ENCODE peak calls at places on chromosomes 6 and 20, in four cellular contexts. V is esophagus muscularis mucosa, W is heart right ventricle, Z is IMR-90. G is an unnamed sample.
A peak's percentile ranks its signal among the peaks of the same experiment; 100 is the strongest.

GRCh38 chr20:16922834-16923233 is 174.7 kb downstream of the OTOR start:
- DNase-seq in V (no peak), W (no peak), Z (peak; percentile 95), G (peak; percentile 88)

GRCh38 chr6:28443112-28443773 is at the start of gene ZSCAN23:
- DNase-seq in V (no peak), W (peak; percentile 77), Z (peak; percentile 92), G (peak; percentile 90)

GRCh38 chr6:16742116-16742515 is 19.1 kb downstream of the ATXN1 start:
- DNase-seq in V (no peak), W (no peak), Z (no peak), G (no peak)

GRCh38 chr6:90095145-90095544 is 200.9 kb downstream of the GJA10 start:
- DNase-seq in V (no peak), W (no peak), Z (no peak), G (no peak)

GRCh38 chr20:8862092-8862491 is 206.8 kb upstream of the PLCB4 start:
- DNase-seq in V (no peak), W (no peak), Z (no peak), G (no peak)

GRCh38 chr6:152863618-152864326 is 113.2 kb downstream of the VIP start:
- DNase-seq in V (no peak), W (peak; percentile 73), Z (peak; percentile 74), G (peak; percentile 71)

GRCh38 chr6:34138924-34139323 is 7.0 kb downstream of the GRM4 start:
- DNase-seq in V (no peak), W (no peak), Z (no peak), G (no peak)

GRCh38 chr6:4809999-4810918 is 34.1 kb downstream of the CDYL start:
- DNase-seq in V (no peak), W (no peak), Z (peak; percentile 79), G (peak; percentile 59)

GRCh38 chr20:19974621-19975435 is 42.3 kb upstream of the NAA20 start:
- DNase-seq in V (peak; percentile 95), W (peak; percentile 93), Z (peak; percentile 97), G (peak; percentile 96)

GRCh38 chr6:90263653-90264052 is 33.0 kb downstream of the BACH2 start:
- DNase-seq in V (no peak), W (no peak), Z (peak; percentile 92), G (peak; percentile 84)

GRCh38 chr6:152378154-152378553 is 259.0 kb downstream of the SYNE1 start:
- DNase-seq in V (no peak), W (no peak), Z (peak; percentile 46), G (peak; percentile 81)

GRCh38 chr20:58056021-58056591 is 172.3 kb downstream of the ANKRD60 start:
- DNase-seq in V (peak; percentile 81), W (peak; percentile 1), Z (no peak), G (no peak)

GRCh38 chr20:41697861-41698559 is 79.8 kb upstream of the CHD6 start:
- DNase-seq in V (no peak), W (no peak), Z (peak; percentile 37), G (peak; percentile 42)

GRCh38 chr6:89610149-89610642 is 28.4 kb downstream of the LYRM2 start:
- DNase-seq in V (no peak), W (peak; percentile 67), Z (peak; percentile 12), G (peak; percentile 59)

GRCh38 chr20:39878809-39879208 is 810.2 kb downstream of the MAFB start:
- DNase-seq in V (no peak), W (no peak), Z (no peak), G (no peak)

DNA sequence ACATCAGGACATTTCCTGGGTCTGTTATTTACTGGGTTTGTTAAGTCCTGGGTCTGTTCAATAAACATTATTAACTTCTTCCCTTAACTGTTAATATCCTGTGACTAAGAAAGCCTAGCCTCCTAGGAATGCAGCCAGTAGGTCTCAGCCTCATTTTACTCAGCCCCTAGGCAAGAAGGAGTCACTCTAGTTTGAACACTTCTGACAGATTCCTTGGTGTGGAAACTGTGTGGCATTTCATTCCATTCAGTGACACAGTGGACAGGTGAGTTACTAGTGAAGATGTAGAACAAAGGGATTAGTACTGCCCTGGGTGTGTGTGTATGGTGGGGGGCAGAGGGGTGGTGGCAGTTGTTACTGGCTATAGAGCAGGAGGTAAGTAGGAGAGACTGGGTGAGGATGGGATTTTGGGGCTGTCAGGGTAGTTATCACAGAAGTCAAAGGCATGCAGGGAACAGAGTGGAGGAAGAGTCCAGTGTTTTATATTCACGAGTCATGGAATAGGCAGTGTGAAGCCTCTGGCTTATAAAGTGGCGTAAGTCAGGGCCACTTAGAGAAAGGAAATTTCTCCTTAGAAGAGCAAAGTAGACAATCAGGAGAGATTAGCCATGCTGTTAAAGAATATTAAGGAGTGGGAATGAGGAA is 28.4 kb downstream of the RNF182 start:
- DNase-seq in V (no peak), W (no peak), Z (peak; percentile 51), G (peak; percentile 45)
- H3K4me3 ChIP-seq in V (no peak overlapping the region), W (no peak overlapping the region), Z (no peak overlapping the region), G (peak overlapping the region; percentile 45)

DNA sequence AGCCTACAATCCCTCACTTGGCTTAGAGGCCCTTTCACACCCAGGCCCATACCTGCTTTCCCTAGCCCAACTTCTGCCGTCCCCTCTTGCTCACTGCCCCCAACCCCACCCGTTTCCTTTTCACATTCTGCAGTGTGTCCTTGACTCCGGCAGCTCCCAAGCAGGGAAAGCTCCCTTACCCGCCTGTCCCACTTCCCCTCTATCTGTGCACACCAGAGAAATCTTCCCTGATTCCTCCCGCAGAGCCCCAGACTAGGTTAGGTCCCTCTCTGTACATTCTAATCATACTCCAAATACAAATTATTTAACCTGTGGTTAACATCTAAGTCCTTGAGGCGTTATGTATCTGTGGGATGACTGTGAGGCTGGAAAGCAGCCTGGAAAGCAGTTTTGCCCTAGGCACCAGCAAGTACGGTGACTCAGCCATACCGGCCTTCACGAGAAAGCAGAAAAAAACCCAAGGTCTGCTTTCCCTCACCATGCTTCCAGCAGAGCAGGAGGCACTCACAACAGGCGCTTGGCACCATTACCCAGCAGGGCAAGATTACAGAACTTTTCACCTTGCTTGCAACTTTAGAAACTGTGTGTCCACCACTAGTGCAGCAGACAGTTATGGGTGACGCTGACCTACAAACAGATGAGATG is 22.3 kb downstream of the ELOVL5 start:
- DNase-seq in V (no peak), W (peak; percentile 44), Z (peak; percentile 98), G (peak; percentile 93)
- H3K4me3 ChIP-seq in V (no peak overlapping the region), W (no peak overlapping the region), Z (no peak overlapping the region), G (peak overlapping the region; percentile 25)

DNA sequence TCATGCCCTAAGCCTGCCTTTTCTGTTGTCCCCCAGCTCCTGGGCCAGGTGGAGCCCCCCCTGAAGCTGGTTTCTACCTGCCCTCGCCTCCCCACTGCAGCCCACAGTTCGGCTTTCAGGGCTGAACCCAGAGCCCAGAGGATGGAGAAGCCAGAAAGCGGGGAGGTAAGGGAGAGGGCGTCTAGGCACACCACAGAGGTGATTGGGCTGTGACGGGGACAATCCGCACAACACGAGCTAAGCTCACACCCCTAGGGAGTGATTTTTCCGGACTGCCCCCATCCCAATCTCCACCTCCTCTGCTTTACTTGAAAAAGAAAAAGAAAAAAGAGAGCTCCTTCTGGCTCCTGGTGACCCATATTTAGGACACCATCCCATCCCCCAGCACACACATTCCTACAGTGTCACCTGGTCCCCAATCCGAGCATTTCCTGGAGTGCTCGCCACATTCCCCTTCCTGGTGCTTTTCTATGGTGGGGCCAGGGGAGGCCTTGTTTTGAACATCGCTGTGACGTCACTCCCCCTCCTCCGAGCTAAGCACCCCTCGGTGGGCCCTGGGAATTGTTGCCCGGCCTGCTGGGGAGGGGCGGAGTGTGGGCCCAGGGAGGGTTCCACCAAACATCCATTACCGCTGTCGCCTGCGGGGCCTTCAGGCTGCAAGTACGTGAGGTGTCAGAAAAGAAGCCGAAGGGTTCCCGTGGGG is 3.0 kb upstream of the FOXC1 start:
- DNase-seq in V (no peak), W (no peak), Z (no peak), G (no peak)
- H3K4me3 ChIP-seq in V (no peak overlapping the region), W (no peak overlapping the region), Z (no peak overlapping the region), G (no peak overlapping the region)

DNA sequence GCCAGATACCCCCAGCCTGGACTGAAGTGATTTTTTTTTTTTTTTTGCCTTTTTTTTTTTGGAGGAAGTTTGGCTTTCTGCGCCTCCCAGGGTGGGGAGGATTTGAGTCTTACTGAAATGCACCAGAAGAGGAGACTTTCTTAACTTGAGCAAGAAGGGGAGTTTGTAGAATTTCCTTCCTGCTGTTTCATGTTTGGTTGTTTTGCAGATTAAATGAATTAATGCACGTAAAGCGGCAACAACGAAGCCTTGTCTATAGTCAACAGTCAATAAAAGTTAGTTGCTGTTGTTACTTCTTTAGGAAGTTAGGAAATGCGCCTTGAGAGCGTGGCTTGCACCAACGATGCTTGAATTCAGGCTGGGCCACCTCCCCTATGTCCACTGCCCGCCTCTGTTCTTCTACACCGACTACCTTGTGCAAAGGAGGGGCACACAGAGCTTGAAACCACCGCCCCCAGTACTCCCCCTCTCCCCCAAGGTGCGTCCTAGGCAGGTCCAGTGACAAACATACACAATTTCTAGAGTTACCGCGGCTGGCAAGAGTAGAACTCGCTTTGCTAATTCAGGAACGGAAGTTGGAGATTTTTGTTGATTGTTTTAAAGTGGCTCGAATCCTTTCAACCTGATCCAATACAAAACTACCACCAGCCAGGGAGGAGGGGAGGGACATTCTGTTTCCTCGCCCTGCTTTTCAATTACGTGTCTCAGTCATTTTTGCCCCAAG is 828 bp upstream of the CYP24A1 start:
- DNase-seq in V (no peak), W (no peak), Z (no peak), G (no peak)
- H3K4me3 ChIP-seq in V (peak overlapping the region; percentile 3), W (no peak overlapping the region), Z (no peak overlapping the region), G (no peak overlapping the region)

GRCh38 chr20:1186367-1186991 is 1.7 kb upstream of the TMEM74B start:
- DNase-seq in V (no peak), W (no peak), Z (no peak), G (no peak)

GRCh38 chr20:1184638-1185315 is at the start of gene TMEM74B:
- DNase-seq in V (no peak), W (no peak), Z (no peak), G (peak; percentile 18)

GRCh38 chr20:1185316-1185741 is 548 bp upstream of the TMEM74B start:
- DNase-seq in V (no peak), W (no peak), Z (no peak), G (peak; percentile 13)

GRCh38 chr20:1184260-1184637 is 532 bp downstream of the TMEM74B start:
- DNase-seq in V (no peak), W (no peak), Z (no peak), G (no peak)

GRCh38 chr20:1185781-1186334 is 1.1 kb upstream of the TMEM74B start:
- DNase-seq in V (no peak), W (peak; percentile 48), Z (peak; percentile 26), G (peak; percentile 71)
- H3K4me3 ChIP-seq in V (peak overlapping the region; percentile 50), W (peak overlapping the region; percentile 60), Z (no peak overlapping the region), G (peak overlapping the region; percentile 57)

GRCh38 chr20:3766381-3766780 is 1.2 kb downstream of the ADISSP start:
- DNase-seq in V (no peak), W (no peak), Z (no peak), G (no peak)

GRCh38 chr20:3764659-3765058 is 2.9 kb downstream of the ADISSP start:
- DNase-seq in V (no peak), W (no peak), Z (no peak), G (no peak)

GRCh38 chr20:3763691-3764601 is 3.6 kb downstream of the ADISSP start:
- DNase-seq in V (no peak), W (no peak), Z (no peak), G (no peak)

GRCh38 chr20:3766832-3767433 is 620 bp downstream of the ADISSP start:
- DNase-seq in V (no peak), W (peak; percentile 7), Z (no peak), G (peak; percentile 12)

GRCh38 chr20:3765171-3765887 is 2.2 kb downstream of the ADISSP start:
- DNase-seq in V (no peak), W (peak; percentile 81), Z (no peak), G (no peak)
- H3K4me3 ChIP-seq in V (peak overlapping the region; percentile 72), W (peak overlapping the region; percentile 66), Z (no peak overlapping the region), G (no peak overlapping the region)